ENCODE peak calls at places on chromosome 19, in six cellular contexts. One of them, this sample, is unnamed.

GRCh38 chr19:43534811-43535761 is 2.1 kb downstream of the ZNF575 start:
- DNase-seq in choroid plexus epithelial cell: peak
- DNase-seq in CD4-positive, alpha-beta T cell: no peak
- DNase-seq in neural crest cell: peak
- DNase-seq in right lobe of liver: peak
- DNase-seq in HFFc6: peak
- DNase-seq in this sample: peak

GRCh38 chr19:8654591-8655339 is 24.3 kb downstream of the NFILZ start:
- DNase-seq in neural crest cell: peak
- DNase-seq in choroid plexus epithelial cell: peak
- DNase-seq in HFFc6: peak
- DNase-seq in right lobe of liver: peak
- DNase-seq in CD4-positive, alpha-beta T cell: peak
- DNase-seq in this sample: peak

GRCh38 chr19:39199025-39199424 is 2.3 kb downstream of the NCCRP1 start:
- DNase-seq in HFFc6: peak
- DNase-seq in right lobe of liver: no peak
- DNase-seq in neural crest cell: peak
- DNase-seq in CD4-positive, alpha-beta T cell: no peak
- DNase-seq in choroid plexus epithelial cell: peak
- DNase-seq in this sample: peak

GRCh38 chr19:35332817-35333216 is 3.8 kb downstream of the CD22 start:
- DNase-seq in choroid plexus epithelial cell: no peak
- DNase-seq in neural crest cell: no peak
- DNase-seq in CD4-positive, alpha-beta T cell: no peak
- DNase-seq in HFFc6: no peak
- DNase-seq in right lobe of liver: no peak
- DNase-seq in this sample: no peak

GRCh38 chr19:33048806-33049676 is 15.6 kb downstream of the RHPN2 start:
- DNase-seq in choroid plexus epithelial cell: no peak
- DNase-seq in HFFc6: no peak
- DNase-seq in neural crest cell: no peak
- DNase-seq in right lobe of liver: no peak
- DNase-seq in CD4-positive, alpha-beta T cell: no peak
- DNase-seq in this sample: no peak

GRCh38 chr19:17088552-17088951 is 13.0 kb downstream of the MYO9B start:
- DNase-seq in neural crest cell: no peak
- DNase-seq in choroid plexus epithelial cell: no peak
- DNase-seq in CD4-positive, alpha-beta T cell: no peak
- DNase-seq in HFFc6: no peak
- DNase-seq in right lobe of liver: no peak
- DNase-seq in this sample: no peak

GRCh38 chr19:10538204-10538603 is 5.5 kb upstream of the ATG4D start:
- DNase-seq in right lobe of liver: no peak
- DNase-seq in neural crest cell: no peak
- DNase-seq in HFFc6: no peak
- DNase-seq in choroid plexus epithelial cell: no peak
- DNase-seq in CD4-positive, alpha-beta T cell: no peak
- DNase-seq in this sample: no peak

GRCh38 chr19:1847684-1848398 is 442 bp downstream of the REXO1 start:
- DNase-seq in HFFc6: peak
- DNase-seq in CD4-positive, alpha-beta T cell: no peak
- DNase-seq in neural crest cell: no peak
- DNase-seq in right lobe of liver: no peak
- DNase-seq in choroid plexus epithelial cell: peak
- DNase-seq in this sample: peak

GRCh38 chr19:47446534-47447469 is 24.9 kb downstream of the SLC8A2 start:
- DNase-seq in HFFc6: no peak
- DNase-seq in right lobe of liver: no peak
- DNase-seq in neural crest cell: no peak
- DNase-seq in CD4-positive, alpha-beta T cell: no peak
- DNase-seq in choroid plexus epithelial cell: no peak
- DNase-seq in this sample: no peak

GRCh38 chr19:58544591-58545285 is 874 bp downstream of the TRIM28 start:
- DNase-seq in HFFc6: no peak
- DNase-seq in neural crest cell: peak
- DNase-seq in right lobe of liver: peak
- DNase-seq in CD4-positive, alpha-beta T cell: peak
- DNase-seq in choroid plexus epithelial cell: peak
- DNase-seq in this sample: peak

GRCh38 chr19:50478901-50479715 is 2.5 kb upstream of the GARIN5A start:
- DNase-seq in CD4-positive, alpha-beta T cell: no peak
- DNase-seq in neural crest cell: no peak
- DNase-seq in right lobe of liver: no peak
- DNase-seq in choroid plexus epithelial cell: peak
- DNase-seq in HFFc6: no peak
- DNase-seq in this sample: peak

GRCh38 chr19:17037966-17038500 is 11.4 kb upstream of the CPAMD8 start:
- DNase-seq in CD4-positive, alpha-beta T cell: no peak
- DNase-seq in choroid plexus epithelial cell: no peak
- DNase-seq in HFFc6: no peak
- DNase-seq in right lobe of liver: no peak
- DNase-seq in neural crest cell: no peak
- DNase-seq in this sample: no peak

GRCh38 chr19:41799444-41800000 is 3.1 kb downstream of the CEACAM3 start:
- DNase-seq in right lobe of liver: no peak
- DNase-seq in choroid plexus epithelial cell: no peak
- DNase-seq in HFFc6: no peak
- DNase-seq in CD4-positive, alpha-beta T cell: no peak
- DNase-seq in neural crest cell: no peak
- DNase-seq in this sample: no peak

GRCh38 chr19:34246340-34246739 is 8.0 kb upstream of the GARRE1 start:
- DNase-seq in right lobe of liver: no peak
- DNase-seq in neural crest cell: no peak
- DNase-seq in HFFc6: no peak
- DNase-seq in choroid plexus epithelial cell: peak
- DNase-seq in CD4-positive, alpha-beta T cell: no peak
- DNase-seq in this sample: peak

GRCh38 chr19:47419037-47419783 is at the start of gene MEIS3:
- DNase-seq in HFFc6: no peak
- DNase-seq in right lobe of liver: no peak
- DNase-seq in CD4-positive, alpha-beta T cell: no peak
- DNase-seq in choroid plexus epithelial cell: no peak
- DNase-seq in neural crest cell: no peak
- DNase-seq in this sample: no peak

GRCh38 chr19:1651061-1651547 is 1.3 kb downstream of the TCF3 start:
- DNase-seq in right lobe of liver: peak
- DNase-seq in choroid plexus epithelial cell: peak
- DNase-seq in HFFc6: no peak
- DNase-seq in CD4-positive, alpha-beta T cell: peak
- DNase-seq in neural crest cell: peak
- DNase-seq in this sample: no peak

GRCh38 chr19:47275866-47276461 is 1.3 kb downstream of the INAFM1 start:
- DNase-seq in right lobe of liver: no peak
- DNase-seq in neural crest cell: no peak
- DNase-seq in HFFc6: peak
- DNase-seq in CD4-positive, alpha-beta T cell: no peak
- DNase-seq in choroid plexus epithelial cell: peak
- DNase-seq in this sample: peak

GRCh38 chr19:39645800-39646411 is 9.8 kb upstream of the LGALS16 start:
- DNase-seq in HFFc6: peak
- DNase-seq in right lobe of liver: no peak
- DNase-seq in choroid plexus epithelial cell: peak
- DNase-seq in neural crest cell: peak
- DNase-seq in CD4-positive, alpha-beta T cell: peak
- DNase-seq in this sample: peak

GRCh38 chr19:51742736-51743288 is 8.9 kb downstream of the FPR1 start:
- DNase-seq in right lobe of liver: no peak
- DNase-seq in HFFc6: peak
- DNase-seq in neural crest cell: no peak
- DNase-seq in CD4-positive, alpha-beta T cell: no peak
- DNase-seq in choroid plexus epithelial cell: peak
- DNase-seq in this sample: peak

GRCh38 chr19:41223431-41224234 is 4.6 kb downstream of the AXL start:
- DNase-seq in neural crest cell: no peak
- DNase-seq in CD4-positive, alpha-beta T cell: no peak
- DNase-seq in choroid plexus epithelial cell: peak
- DNase-seq in HFFc6: peak
- DNase-seq in right lobe of liver: no peak
- DNase-seq in this sample: peak

GRCh38 chr19:31232220-31232619 is 117.0 kb downstream of the TSHZ3 start:
- DNase-seq in right lobe of liver: no peak
- DNase-seq in neural crest cell: no peak
- DNase-seq in HFFc6: no peak
- DNase-seq in CD4-positive, alpha-beta T cell: no peak
- DNase-seq in choroid plexus epithelial cell: peak
- DNase-seq in this sample: peak

GRCh38 chr19:41915248-41916032 is 12.8 kb downstream of the ERFL start:
- DNase-seq in choroid plexus epithelial cell: no peak
- DNase-seq in neural crest cell: no peak
- DNase-seq in HFFc6: no peak
- DNase-seq in CD4-positive, alpha-beta T cell: no peak
- DNase-seq in right lobe of liver: no peak
- DNase-seq in this sample: no peak

GRCh38 chr19:44582581-44583265 is 30.6 kb upstream of the IGSF23 start:
- DNase-seq in CD4-positive, alpha-beta T cell: no peak
- DNase-seq in neural crest cell: peak
- DNase-seq in HFFc6: peak
- DNase-seq in choroid plexus epithelial cell: peak
- DNase-seq in right lobe of liver: peak
- DNase-seq in this sample: no peak
- TF ChIP-seq CTCF in CD4-positive, alpha-beta T cell: no peak
- TF ChIP-seq CTCF in neural crest cell: peak
- TF ChIP-seq CTCF in HFFc6: peak
- TF ChIP-seq CTCF in choroid plexus epithelial cell: peak
- TF ChIP-seq CTCF in right lobe of liver: peak
- TF ChIP-seq CTCF in this sample: peak

GRCh38 chr19:15850385-15850784 is 34.9 kb upstream of the OR10H1 start:
- DNase-seq in right lobe of liver: no peak
- DNase-seq in choroid plexus epithelial cell: no peak
- DNase-seq in neural crest cell: no peak
- DNase-seq in HFFc6: no peak
- DNase-seq in CD4-positive, alpha-beta T cell: no peak
- DNase-seq in this sample: no peak
- TF ChIP-seq CTCF in right lobe of liver: no peak
- TF ChIP-seq CTCF in choroid plexus epithelial cell: no peak
- TF ChIP-seq CTCF in neural crest cell: no peak
- TF ChIP-seq CTCF in HFFc6: no peak
- TF ChIP-seq CTCF in CD4-positive, alpha-beta T cell: no peak
- TF ChIP-seq CTCF in this sample: no peak

DNA sequence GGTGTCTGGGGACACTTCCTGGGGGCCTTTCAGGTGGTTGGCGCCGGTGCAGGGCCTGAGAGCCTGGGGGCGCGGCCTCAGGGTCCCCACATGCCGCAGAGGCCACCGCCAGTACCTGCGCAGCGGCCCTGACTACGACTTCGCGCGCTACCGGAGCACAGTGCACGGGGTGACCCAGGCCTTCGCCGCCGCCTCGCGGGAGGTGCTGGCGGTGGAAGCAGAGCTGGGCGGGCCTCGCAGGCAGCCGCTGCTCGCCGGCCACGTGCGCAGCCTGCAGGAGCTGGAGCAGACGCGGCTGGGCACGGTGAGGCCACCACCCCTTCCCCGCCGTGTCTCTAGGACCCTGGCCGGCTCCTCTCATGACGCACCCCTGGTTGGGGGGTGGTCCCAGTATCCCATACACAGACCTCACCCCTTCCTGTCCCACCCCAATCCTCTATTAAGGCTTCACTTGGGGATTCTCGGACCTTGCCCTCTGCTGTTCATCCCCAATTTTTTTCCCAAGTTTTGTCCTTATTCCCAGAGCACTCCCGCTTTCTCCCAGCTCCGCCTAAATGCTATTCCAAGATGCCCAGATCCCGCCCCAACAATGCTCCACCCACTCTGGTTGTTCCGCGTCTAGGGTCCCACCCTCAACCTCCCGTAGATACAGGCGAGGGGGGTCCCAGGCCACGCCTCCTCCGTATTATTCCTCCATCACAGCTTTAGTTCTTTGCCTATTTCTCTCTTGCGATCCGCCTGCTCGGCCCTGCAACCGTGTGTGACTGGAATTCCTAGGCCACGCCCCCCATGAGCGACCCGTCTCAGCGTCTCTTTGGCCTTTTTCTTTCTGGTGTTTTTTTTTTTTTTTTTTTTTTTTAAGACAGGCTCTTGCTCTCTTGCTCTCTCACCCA is 1.0 kb downstream of the REX1BD start:
- DNase-seq in HFFc6: peak
- DNase-seq in choroid plexus epithelial cell: peak
- DNase-seq in neural crest cell: peak
- DNase-seq in CD4-positive, alpha-beta T cell: peak
- DNase-seq in right lobe of liver: peak
- DNase-seq in this sample: peak
- TF ChIP-seq CTCF in HFFc6: no peak
- TF ChIP-seq CTCF in choroid plexus epithelial cell: peak
- TF ChIP-seq CTCF in neural crest cell: peak
- TF ChIP-seq CTCF in CD4-positive, alpha-beta T cell: no peak
- TF ChIP-seq CTCF in right lobe of liver: peak
- TF ChIP-seq CTCF in this sample: no peak

DNA sequence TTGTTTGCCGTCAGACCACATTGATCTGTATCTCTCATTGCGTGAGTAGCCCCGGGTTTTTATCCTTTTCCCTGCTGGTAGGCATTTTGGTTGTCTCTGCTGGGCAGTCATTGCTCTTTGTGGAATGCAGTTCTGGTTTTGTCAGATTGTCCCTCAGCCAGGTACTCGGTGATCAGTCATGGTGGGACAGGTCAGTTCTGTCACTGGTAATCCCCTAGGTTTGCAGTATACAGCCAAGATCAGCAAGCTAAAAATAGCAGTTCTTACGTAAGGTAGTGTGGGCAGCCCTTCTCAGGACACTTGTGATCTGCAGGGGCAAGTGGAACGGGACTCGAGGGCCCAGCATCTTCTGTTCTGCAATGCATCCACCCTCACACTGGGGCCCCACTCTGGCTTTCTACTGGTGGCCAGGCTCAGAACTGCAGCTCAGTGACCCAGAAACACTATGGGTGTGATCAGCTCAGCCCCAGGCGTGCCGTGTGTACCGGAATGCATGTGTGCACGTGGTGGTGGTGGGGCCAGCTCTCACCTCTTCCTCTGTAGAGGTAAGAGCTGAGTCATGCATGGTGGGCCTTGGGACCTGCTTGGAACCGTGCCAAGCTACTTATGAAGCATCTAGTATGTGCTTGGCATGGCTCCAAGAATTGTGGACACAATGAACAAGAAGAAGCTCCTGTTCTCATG is 6.3 kb downstream of the PLEKHF1 start:
- DNase-seq in right lobe of liver: no peak
- DNase-seq in CD4-positive, alpha-beta T cell: peak
- DNase-seq in HFFc6: no peak
- DNase-seq in choroid plexus epithelial cell: peak
- DNase-seq in neural crest cell: no peak
- DNase-seq in this sample: peak
- TF ChIP-seq CTCF in right lobe of liver: no peak
- TF ChIP-seq CTCF in CD4-positive, alpha-beta T cell: peak
- TF ChIP-seq CTCF in HFFc6: peak
- TF ChIP-seq CTCF in choroid plexus epithelial cell: peak
- TF ChIP-seq CTCF in neural crest cell: peak
- TF ChIP-seq CTCF in this sample: no peak

GRCh38 chr19:3783660-3784584 is 2.3 kb downstream of the MATK start:
- DNase-seq in HFFc6: no peak
- DNase-seq in CD4-positive, alpha-beta T cell: no peak
- DNase-seq in neural crest cell: no peak
- DNase-seq in choroid plexus epithelial cell: no peak
- DNase-seq in right lobe of liver: no peak
- DNase-seq in this sample: no peak
- TF ChIP-seq CTCF in HFFc6: peak
- TF ChIP-seq CTCF in CD4-positive, alpha-beta T cell: peak
- TF ChIP-seq CTCF in neural crest cell: peak
- TF ChIP-seq CTCF in choroid plexus epithelial cell: peak
- TF ChIP-seq CTCF in right lobe of liver: peak
- TF ChIP-seq CTCF in this sample: peak

GRCh38 chr19:15072930-15073647 is 8.9 kb upstream of the OR1I1 start:
- DNase-seq in CD4-positive, alpha-beta T cell: no peak
- DNase-seq in neural crest cell: no peak
- DNase-seq in choroid plexus epithelial cell: no peak
- DNase-seq in right lobe of liver: no peak
- DNase-seq in HFFc6: no peak
- DNase-seq in this sample: no peak
- TF ChIP-seq CTCF in CD4-positive, alpha-beta T cell: no peak
- TF ChIP-seq CTCF in neural crest cell: peak
- TF ChIP-seq CTCF in choroid plexus epithelial cell: no peak
- TF ChIP-seq CTCF in right lobe of liver: no peak
- TF ChIP-seq CTCF in HFFc6: no peak
- TF ChIP-seq CTCF in this sample: no peak